ENCODE peak calls at places on chromosomes 11 and 22, in four cellular contexts. One of them, this sample, is unnamed.

GRCh38 chr22:49933236-49933921 is 14.9 kb downstream of the CRELD2 start:
- DNase-seq in A549: no peak
- DNase-seq in suprapubic skin: no peak
- DNase-seq in ovary: peak
- DNase-seq in this sample: peak

GRCh38 chr22:25817092-25817943 is 75.3 kb downstream of the MYO18B start:
- DNase-seq in A549: no peak
- DNase-seq in suprapubic skin: no peak
- DNase-seq in ovary: no peak
- DNase-seq in this sample: no peak

GRCh38 chr11:29024386-29024785 is 916.2 kb downstream of the METTL15 start:
- DNase-seq in A549: no peak
- DNase-seq in suprapubic skin: no peak
- DNase-seq in ovary: no peak
- DNase-seq in this sample: no peak

GRCh38 chr22:37525073-37525745 is 6.0 kb upstream of the CARD10 start:
- DNase-seq in A549: peak
- DNase-seq in suprapubic skin: no peak
- DNase-seq in ovary: no peak
- DNase-seq in this sample: no peak

GRCh38 chr11:130486981-130487380 is 38.5 kb downstream of the ADAMTS15 start:
- DNase-seq in A549: no peak
- DNase-seq in suprapubic skin: no peak
- DNase-seq in ovary: no peak
- DNase-seq in this sample: no peak

GRCh38 chr22:36790648-36791047 is 14.7 kb upstream of the IFT27 start:
- DNase-seq in A549: no peak
- DNase-seq in suprapubic skin: no peak
- DNase-seq in ovary: no peak
- DNase-seq in this sample: no peak

GRCh38 chr22:21623402-21623970 is 6.3 kb downstream of the YDJC start:
- DNase-seq in A549: no peak
- DNase-seq in suprapubic skin: no peak
- DNase-seq in ovary: no peak
- DNase-seq in this sample: no peak

GRCh38 chr11:117973446-117973922 is 12.7 kb upstream of the IL10RA start:
- DNase-seq in A549: no peak
- DNase-seq in suprapubic skin: no peak
- DNase-seq in ovary: no peak
- DNase-seq in this sample: no peak

GRCh38 chr22:38080847-38081635 is 2.9 kb downstream of the SLC16A8 start:
- DNase-seq in A549: no peak
- DNase-seq in suprapubic skin: no peak
- DNase-seq in ovary: no peak
- DNase-seq in this sample: peak

GRCh38 chr11:86035164-86035563 is 33.7 kb downstream of the PICALM start:
- DNase-seq in A549: no peak
- DNase-seq in suprapubic skin: no peak
- DNase-seq in ovary: no peak
- DNase-seq in this sample: no peak

GRCh38 chr11:135075740-135076139 is 663.7 kb upstream of the B3GAT1 start:
- DNase-seq in A549: no peak
- DNase-seq in suprapubic skin: no peak
- DNase-seq in ovary: peak
- DNase-seq in this sample: peak

GRCh38 chr11:88484873-88485621 is 147.5 kb upstream of the CTSC start:
- DNase-seq in A549: peak
- DNase-seq in suprapubic skin: no peak
- DNase-seq in ovary: no peak
- DNase-seq in this sample: peak

GRCh38 chr11:9219115-9219514 is 46.0 kb downstream of the DENND5A start:
- DNase-seq in A549: no peak
- DNase-seq in suprapubic skin: no peak
- DNase-seq in ovary: no peak
- DNase-seq in this sample: no peak

GRCh38 chr22:24066260-24066659 is 55.2 kb downstream of the CABIN1 start:
- DNase-seq in A549: no peak
- DNase-seq in suprapubic skin: peak
- DNase-seq in ovary: no peak
- DNase-seq in this sample: no peak

GRCh38 chr11:122981388-122982264 is at the start of gene BSX:
- DNase-seq in A549: no peak
- DNase-seq in suprapubic skin: no peak
- DNase-seq in ovary: peak
- DNase-seq in this sample: peak

GRCh38 chr11:1390603-1391164 is 950 bp downstream of the BRSK2 start:
- DNase-seq in A549: no peak
- DNase-seq in suprapubic skin: no peak
- DNase-seq in ovary: peak
- DNase-seq in this sample: no peak

GRCh38 chr22:43448048-43448447 is 36.2 kb downstream of the MPPED1 start:
- DNase-seq in A549: no peak
- DNase-seq in suprapubic skin: no peak
- DNase-seq in ovary: no peak
- DNase-seq in this sample: no peak

GRCh38 chr11:88538088-88538487 is 200.6 kb upstream of the CTSC start:
- DNase-seq in A549: peak
- DNase-seq in suprapubic skin: no peak
- DNase-seq in ovary: no peak
- DNase-seq in this sample: no peak

DNA sequence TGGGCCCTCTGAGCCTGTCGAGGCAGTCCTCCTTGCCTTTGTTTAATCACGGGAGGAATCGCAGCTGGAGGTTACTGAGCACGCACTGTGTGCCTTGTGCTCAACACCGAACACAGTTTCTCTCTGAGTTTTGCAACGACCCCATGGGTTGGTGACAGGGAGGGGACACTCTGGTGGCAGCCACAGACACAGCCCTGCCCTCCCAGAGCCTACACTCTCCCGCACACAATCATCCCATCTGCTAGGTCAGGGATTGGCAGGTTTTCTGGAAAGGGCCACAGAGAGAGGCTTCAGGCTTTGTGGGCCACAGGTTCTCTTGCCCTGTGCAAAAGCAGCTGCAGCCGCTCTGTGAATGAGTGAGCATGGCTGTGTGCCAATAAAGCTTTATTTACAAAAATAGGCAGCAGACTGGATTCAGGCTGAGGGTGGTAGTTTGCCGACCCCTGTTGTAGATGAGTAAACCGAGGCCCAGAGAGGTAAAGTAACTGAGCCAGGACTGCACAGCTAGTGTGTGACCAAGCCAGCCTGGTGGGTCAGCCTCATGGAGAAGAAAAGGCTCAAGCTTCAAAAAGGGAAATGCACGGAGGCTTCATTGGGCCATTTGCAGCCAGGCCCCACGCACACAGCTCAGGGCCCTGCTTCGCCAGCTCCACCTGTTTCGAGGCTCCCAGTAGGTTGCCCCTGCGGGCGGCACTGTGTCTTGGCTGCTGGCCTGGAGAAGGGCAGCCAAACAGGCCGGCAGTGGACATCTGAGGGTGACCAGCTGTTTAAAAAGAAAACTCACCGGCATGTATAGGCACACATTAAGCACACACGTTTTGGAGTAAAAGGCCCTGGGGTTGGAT is 16.3 kb downstream of the LTO1 start:
- DNase-seq in A549: no peak
- DNase-seq in suprapubic skin: no peak
- DNase-seq in ovary: no peak
- DNase-seq in this sample: no peak
- TF ChIP-seq EP300 in A549: no peak
- TF ChIP-seq EP300 in suprapubic skin: no peak
- TF ChIP-seq EP300 in ovary: no peak
- TF ChIP-seq EP300 in this sample: no peak

GRCh38 chr22:32660292-32660691 is 141.2 kb upstream of the TIMP3 start:
- DNase-seq in A549: peak
- DNase-seq in suprapubic skin: no peak
- DNase-seq in ovary: peak
- DNase-seq in this sample: peak
- TF ChIP-seq EP300 in A549: no peak
- TF ChIP-seq EP300 in suprapubic skin: no peak
- TF ChIP-seq EP300 in ovary: no peak
- TF ChIP-seq EP300 in this sample: no peak

GRCh38 chr22:19717691-19718254 is 3.5 kb downstream of the SEPTIN5 start:
- DNase-seq in A549: peak
- DNase-seq in suprapubic skin: no peak
- DNase-seq in ovary: peak
- DNase-seq in this sample: peak
- TF ChIP-seq EP300 in A549: no peak
- TF ChIP-seq EP300 in suprapubic skin: no peak
- TF ChIP-seq EP300 in ovary: no peak
- TF ChIP-seq EP300 in this sample: no peak

GRCh38 chr11:131899954-131900580 is 529.7 kb downstream of the NTM start:
- DNase-seq in A549: no peak
- DNase-seq in suprapubic skin: no peak
- DNase-seq in ovary: no peak
- DNase-seq in this sample: no peak
- TF ChIP-seq EP300 in A549: no peak
- TF ChIP-seq EP300 in suprapubic skin: no peak
- TF ChIP-seq EP300 in ovary: no peak
- TF ChIP-seq EP300 in this sample: no peak

GRCh38 chr11:107858217-107859070 is at the start of gene SLC35F2:
- DNase-seq in A549: peak
- DNase-seq in suprapubic skin: no peak
- DNase-seq in ovary: peak
- DNase-seq in this sample: peak
- TF ChIP-seq EP300 in A549: no peak
- TF ChIP-seq EP300 in suprapubic skin: no peak
- TF ChIP-seq EP300 in ovary: no peak
- TF ChIP-seq EP300 in this sample: no peak

GRCh38 chr11:120337133-120337895 is 1.1 kb downstream of the ARHGEF12 start:
- DNase-seq in A549: no peak
- DNase-seq in suprapubic skin: no peak
- DNase-seq in ovary: peak
- DNase-seq in this sample: peak

GRCh38 chr11:120339394-120339890 is 3.2 kb downstream of the ARHGEF12 start:
- DNase-seq in A549: no peak
- DNase-seq in suprapubic skin: no peak
- DNase-seq in ovary: no peak
- DNase-seq in this sample: peak

GRCh38 chr11:120336641-120337132 is 474 bp downstream of the ARHGEF12 start:
- DNase-seq in A549: peak
- DNase-seq in suprapubic skin: no peak
- DNase-seq in ovary: no peak
- DNase-seq in this sample: peak

GRCh38 chr11:120335928-120336640 is at the start of gene ARHGEF12:
- DNase-seq in A549: peak
- DNase-seq in suprapubic skin: peak
- DNase-seq in ovary: peak
- DNase-seq in this sample: peak

GRCh38 chr11:120337896-120338840 is 2.0 kb downstream of the ARHGEF12 start:
- DNase-seq in A549: no peak
- DNase-seq in suprapubic skin: no peak
- DNase-seq in ovary: no peak
- DNase-seq in this sample: no peak
- TF ChIP-seq EP300 in A549: no peak
- TF ChIP-seq EP300 in suprapubic skin: no peak
- TF ChIP-seq EP300 in ovary: no peak
- TF ChIP-seq EP300 in this sample: no peak